ENCODE peak calls at places on chromosomes 5 and 9, in five cellular contexts. One of them, this sample, is unnamed.

GRCh38 chr5:102670224-102670836 is 84.8 kb upstream of the PAM start:
- DNase-seq in GM12865: no peak
- DNase-seq in CD4-positive, alpha-beta T cell: no peak
- DNase-seq in HFFc6: no peak
- DNase-seq in endothelial cell: peak
- DNase-seq in this sample: no peak

GRCh38 chr5:38870595-38870994 is 24.8 kb downstream of the OSMR start:
- DNase-seq in endothelial cell: no peak
- DNase-seq in HFFc6: no peak
- DNase-seq in GM12865: no peak
- DNase-seq in CD4-positive, alpha-beta T cell: no peak
- DNase-seq in this sample: no peak

GRCh38 chr9:134157378-134157885 is 6.9 kb downstream of the RNU6ATAC start:
- DNase-seq in endothelial cell: no peak
- DNase-seq in HFFc6: no peak
- DNase-seq in GM12865: no peak
- DNase-seq in CD4-positive, alpha-beta T cell: no peak
- DNase-seq in this sample: no peak

GRCh38 chr9:124133752-124134151 is 122.2 kb downstream of the LHX2 start:
- DNase-seq in HFFc6: no peak
- DNase-seq in endothelial cell: peak
- DNase-seq in GM12865: no peak
- DNase-seq in CD4-positive, alpha-beta T cell: no peak
- DNase-seq in this sample: no peak

GRCh38 chr9:127300886-127301447 is 36.4 kb downstream of the GARNL3 start:
- DNase-seq in endothelial cell: no peak
- DNase-seq in HFFc6: no peak
- DNase-seq in CD4-positive, alpha-beta T cell: no peak
- DNase-seq in GM12865: no peak
- DNase-seq in this sample: no peak

GRCh38 chr9:134304306-134304705 is 21.9 kb upstream of the RXRA start:
- DNase-seq in GM12865: no peak
- DNase-seq in endothelial cell: no peak
- DNase-seq in HFFc6: no peak
- DNase-seq in CD4-positive, alpha-beta T cell: no peak
- DNase-seq in this sample: no peak

GRCh38 chr9:121261107-121261460 is 6.9 kb upstream of the GSN start:
- DNase-seq in HFFc6: no peak
- DNase-seq in CD4-positive, alpha-beta T cell: no peak
- DNase-seq in GM12865: no peak
- DNase-seq in endothelial cell: peak
- DNase-seq in this sample: no peak

GRCh38 chr5:7622498-7622897 is 226.6 kb downstream of the ADCY2 start:
- DNase-seq in endothelial cell: no peak
- DNase-seq in GM12865: no peak
- DNase-seq in HFFc6: no peak
- DNase-seq in CD4-positive, alpha-beta T cell: no peak
- DNase-seq in this sample: no peak

GRCh38 chr5:94267350-94267899 is 351.0 kb downstream of the KIAA0825 start:
- DNase-seq in CD4-positive, alpha-beta T cell: no peak
- DNase-seq in HFFc6: no peak
- DNase-seq in endothelial cell: no peak
- DNase-seq in GM12865: no peak
- DNase-seq in this sample: no peak

GRCh38 chr9:76218151-76218867 is 175.9 kb downstream of the RFK start:
- DNase-seq in CD4-positive, alpha-beta T cell: no peak
- DNase-seq in GM12865: no peak
- DNase-seq in HFFc6: no peak
- DNase-seq in endothelial cell: no peak
- DNase-seq in this sample: no peak

GRCh38 chr9:72476617-72477375 is 44.6 kb upstream of the TMC1 start:
- DNase-seq in endothelial cell: no peak
- DNase-seq in HFFc6: peak
- DNase-seq in GM12865: no peak
- DNase-seq in CD4-positive, alpha-beta T cell: no peak
- DNase-seq in this sample: no peak

GRCh38 chr9:93827545-93828330 is 127.4 kb downstream of the BARX1 start:
- DNase-seq in GM12865: peak
- DNase-seq in endothelial cell: peak
- DNase-seq in CD4-positive, alpha-beta T cell: peak
- DNase-seq in HFFc6: peak
- DNase-seq in this sample: peak

GRCh38 chr5:160230686-160231527 is 1.6 kb downstream of the FABP6 start:
- DNase-seq in CD4-positive, alpha-beta T cell: no peak
- DNase-seq in endothelial cell: no peak
- DNase-seq in HFFc6: no peak
- DNase-seq in GM12865: peak
- DNase-seq in this sample: peak

GRCh38 chr5:104739905-104740304 is 1177.3 kb upstream of the NUDT12 start:
- DNase-seq in HFFc6: no peak
- DNase-seq in CD4-positive, alpha-beta T cell: no peak
- DNase-seq in endothelial cell: no peak
- DNase-seq in GM12865: no peak
- DNase-seq in this sample: no peak

GRCh38 chr9:3336951-3337350 is 188.8 kb downstream of the RFX3 start:
- DNase-seq in HFFc6: no peak
- DNase-seq in CD4-positive, alpha-beta T cell: no peak
- DNase-seq in GM12865: no peak
- DNase-seq in endothelial cell: no peak
- DNase-seq in this sample: no peak

DNA sequence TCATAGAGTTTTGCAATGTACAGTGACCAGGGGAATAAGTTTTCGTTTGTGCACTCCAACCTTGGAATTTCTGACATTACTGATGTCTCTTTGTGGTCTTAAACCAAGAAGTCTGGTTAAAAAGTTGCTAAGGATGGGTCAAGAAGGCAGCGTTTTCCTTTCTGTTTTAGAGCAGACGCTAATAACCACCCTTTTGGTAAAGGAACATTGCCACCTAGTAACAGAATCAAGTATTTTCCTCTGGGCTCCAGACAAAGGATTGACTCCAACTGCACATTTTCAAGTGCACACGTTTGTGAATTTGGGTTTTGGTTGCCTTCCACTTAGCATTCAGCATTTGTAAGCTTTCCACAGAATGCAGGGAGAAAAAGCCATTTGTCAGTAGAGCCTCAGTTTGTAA is 22.2 kb upstream of the CEP78 start:
- DNase-seq in CD4-positive, alpha-beta T cell: no peak
- DNase-seq in endothelial cell: no peak
- DNase-seq in GM12865: peak
- DNase-seq in HFFc6: peak
- DNase-seq in this sample: no peak
- TF ChIP-seq CTCF in CD4-positive, alpha-beta T cell: peak
- TF ChIP-seq CTCF in endothelial cell: no peak
- TF ChIP-seq CTCF in GM12865: peak
- TF ChIP-seq CTCF in HFFc6: peak
- TF ChIP-seq CTCF in this sample: peak

GRCh38 chr5:1735320-1735970 is 64.2 kb downstream of the MRPL36 start:
- DNase-seq in HFFc6: no peak
- DNase-seq in GM12865: no peak
- DNase-seq in endothelial cell: no peak
- DNase-seq in CD4-positive, alpha-beta T cell: no peak
- DNase-seq in this sample: no peak
- TF ChIP-seq CTCF in HFFc6: no peak
- TF ChIP-seq CTCF in GM12865: no peak
- TF ChIP-seq CTCF in endothelial cell: no peak
- TF ChIP-seq CTCF in CD4-positive, alpha-beta T cell: no peak
- TF ChIP-seq CTCF in this sample: no peak

DNA sequence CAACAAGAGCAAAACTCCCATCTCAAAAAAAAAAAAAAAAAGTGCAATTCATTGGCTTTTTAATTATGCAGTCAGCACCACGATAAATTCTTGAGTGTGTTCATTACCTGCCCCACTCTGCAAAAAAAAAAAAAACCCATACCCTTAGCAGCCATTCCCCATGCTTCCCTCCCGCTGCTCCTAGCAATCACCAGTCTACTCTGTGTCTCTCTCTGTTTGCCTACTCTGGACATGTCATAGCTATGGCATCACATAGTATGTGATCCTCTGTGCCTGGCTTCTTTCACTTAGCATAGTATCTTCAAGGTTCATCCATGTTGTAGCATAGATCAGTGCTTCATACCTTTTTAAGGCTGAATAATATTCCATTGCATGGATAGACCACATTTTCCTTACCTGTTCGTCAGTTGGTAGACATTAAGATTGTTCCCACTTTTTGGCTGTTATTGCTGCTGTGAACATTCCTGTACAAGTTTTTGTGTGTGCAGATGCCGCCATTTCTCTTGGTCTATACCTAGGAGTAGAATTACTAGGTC is 7.0 kb upstream of the PRR7 start:
- DNase-seq in GM12865: no peak
- DNase-seq in HFFc6: no peak
- DNase-seq in CD4-positive, alpha-beta T cell: no peak
- DNase-seq in endothelial cell: no peak
- DNase-seq in this sample: no peak
- TF ChIP-seq CTCF in GM12865: no peak
- TF ChIP-seq CTCF in HFFc6: no peak
- TF ChIP-seq CTCF in CD4-positive, alpha-beta T cell: no peak
- TF ChIP-seq CTCF in endothelial cell: no peak
- TF ChIP-seq CTCF in this sample: no peak

DNA sequence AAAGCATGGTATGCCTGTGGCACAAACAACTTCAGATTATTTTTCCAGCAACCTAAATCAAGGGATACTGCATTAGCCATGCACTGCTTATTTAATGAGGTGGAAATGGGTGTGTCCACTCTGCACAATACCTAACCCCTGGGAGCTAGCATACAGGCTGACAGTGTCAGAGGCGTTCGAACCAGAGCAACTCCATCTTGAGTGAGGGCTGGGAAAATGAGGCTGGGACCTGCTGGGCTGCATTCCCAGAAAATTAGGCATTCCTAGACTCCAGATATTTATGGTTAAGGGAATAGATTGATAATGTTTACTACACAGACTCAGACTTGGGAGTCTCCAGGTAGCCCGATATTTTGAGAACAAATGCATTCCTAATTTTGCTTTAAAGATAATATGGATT is 2.8 kb downstream of the FGF1 start:
- DNase-seq in CD4-positive, alpha-beta T cell: no peak
- DNase-seq in HFFc6: no peak
- DNase-seq in endothelial cell: no peak
- DNase-seq in GM12865: no peak
- DNase-seq in this sample: no peak
- TF ChIP-seq CTCF in CD4-positive, alpha-beta T cell: no peak
- TF ChIP-seq CTCF in HFFc6: no peak
- TF ChIP-seq CTCF in endothelial cell: no peak
- TF ChIP-seq CTCF in GM12865: no peak
- TF ChIP-seq CTCF in this sample: no peak

DNA sequence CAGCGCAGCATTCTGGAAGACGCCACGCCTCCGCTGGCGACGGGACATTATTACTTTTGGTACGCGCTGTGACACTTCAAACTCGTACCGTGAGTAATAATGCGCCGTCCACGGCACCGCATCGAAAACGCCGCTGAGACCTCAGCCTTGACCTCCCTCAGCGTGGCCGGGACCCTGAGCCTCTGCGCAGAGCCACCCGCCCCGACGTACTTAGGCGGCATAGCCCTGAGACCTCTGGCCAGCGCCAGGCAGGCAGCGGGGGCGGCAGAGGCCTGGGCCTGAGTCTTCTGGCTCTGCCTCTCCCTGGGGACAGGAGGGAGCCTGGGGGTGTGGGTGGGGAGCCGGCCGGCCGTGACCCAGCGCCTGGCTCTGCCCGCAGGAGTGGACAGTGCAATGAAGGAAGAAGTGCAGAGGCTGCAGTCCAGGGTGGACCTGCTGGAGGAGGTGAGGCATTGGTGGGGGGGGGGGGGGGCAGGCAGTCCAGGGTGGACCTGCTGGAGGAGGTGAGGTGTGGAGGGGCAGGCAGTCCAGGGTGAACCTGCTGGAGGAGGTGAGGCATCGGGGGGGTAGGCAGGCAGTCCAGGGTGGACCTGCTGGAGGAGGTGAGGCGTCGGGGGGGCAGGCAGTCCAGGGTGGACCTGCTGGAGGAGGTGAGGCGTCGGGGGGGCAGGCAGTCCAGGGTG is 8.0 kb downstream of the EGFL7 start:
- DNase-seq in CD4-positive, alpha-beta T cell: no peak
- DNase-seq in GM12865: no peak
- DNase-seq in HFFc6: no peak
- DNase-seq in endothelial cell: no peak
- DNase-seq in this sample: no peak
- TF ChIP-seq CTCF in CD4-positive, alpha-beta T cell: no peak
- TF ChIP-seq CTCF in GM12865: no peak
- TF ChIP-seq CTCF in HFFc6: no peak
- TF ChIP-seq CTCF in endothelial cell: no peak
- TF ChIP-seq CTCF in this sample: no peak

DNA sequence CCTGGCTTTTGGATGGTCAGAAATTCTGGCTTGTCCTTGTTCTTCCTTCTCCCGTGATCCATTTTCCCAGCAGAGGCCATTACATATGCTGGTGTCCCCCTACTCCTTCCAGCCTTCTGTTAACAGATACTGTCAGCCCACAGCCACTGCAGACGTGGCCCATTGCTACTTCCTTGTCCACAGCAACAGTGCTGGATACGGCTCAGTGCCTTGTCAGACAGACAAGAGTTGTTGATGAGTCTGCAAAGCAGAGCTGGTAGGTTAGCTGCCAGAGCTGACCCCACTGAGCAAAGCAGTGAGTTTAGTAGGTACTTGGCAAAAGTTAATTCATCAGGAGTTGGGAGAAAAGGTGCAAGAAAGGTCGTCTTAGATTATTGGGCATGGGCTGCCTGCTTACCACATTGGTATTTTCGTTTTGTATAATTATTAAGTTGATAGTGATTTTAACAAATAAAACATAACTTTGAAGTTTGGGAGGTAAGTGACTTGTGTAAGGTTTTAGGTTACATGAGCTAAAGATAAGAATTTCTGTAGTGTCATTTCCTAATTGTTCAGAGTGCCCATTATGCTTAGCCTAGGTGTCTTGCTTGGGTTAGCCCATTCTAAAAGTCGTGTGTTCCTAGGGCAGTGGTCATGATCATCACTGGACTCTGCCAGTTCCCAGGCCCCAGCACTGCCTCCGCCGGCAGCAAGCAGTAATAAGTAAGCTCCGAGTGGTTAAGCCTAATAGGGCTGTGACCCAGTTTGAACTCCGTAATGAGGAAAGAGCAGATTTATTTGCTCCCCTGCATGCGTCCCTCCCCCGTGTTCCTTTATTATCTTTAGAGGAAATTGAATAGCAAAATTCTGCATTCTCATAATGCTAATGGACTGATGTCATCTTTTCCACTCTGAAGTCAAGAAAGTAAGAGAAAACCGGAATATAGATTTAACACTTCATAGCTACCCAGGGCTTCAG is 292.0 kb downstream of the FANCC start:
- DNase-seq in CD4-positive, alpha-beta T cell: no peak
- DNase-seq in HFFc6: peak
- DNase-seq in GM12865: no peak
- DNase-seq in endothelial cell: no peak
- DNase-seq in this sample: peak
- TF ChIP-seq CTCF in CD4-positive, alpha-beta T cell: no peak
- TF ChIP-seq CTCF in HFFc6: peak
- TF ChIP-seq CTCF in GM12865: no peak
- TF ChIP-seq CTCF in endothelial cell: no peak
- TF ChIP-seq CTCF in this sample: peak

This sample was measured in AG09319.